ENCODE peak calls at places on chromosomes 12 and 14, in five cellular contexts. One of them, this sample, is unnamed.

GRCh38 chr12:50556273-50556672 is 51.5 kb downstream of the DIP2B start:
- DNase-seq in WERI-Rb-1: no peak
- DNase-seq in A549: no peak
- DNase-seq in progenitor cell of endocrine pancreas: no peak
- DNase-seq in Panc1: no peak
- DNase-seq in this sample: no peak

GRCh38 chr12:9041321-9041720 is 52.0 kb downstream of the KLRG1 start:
- DNase-seq in WERI-Rb-1: no peak
- DNase-seq in Panc1: no peak
- DNase-seq in A549: no peak
- DNase-seq in progenitor cell of endocrine pancreas: no peak
- DNase-seq in this sample: no peak

GRCh38 chr12:32482226-32482625 is 82.9 kb downstream of the FGD4 start:
- DNase-seq in A549: no peak
- DNase-seq in progenitor cell of endocrine pancreas: no peak
- DNase-seq in Panc1: no peak
- DNase-seq in WERI-Rb-1: no peak
- DNase-seq in this sample: no peak

GRCh38 chr14:63603749-63604277 is 37.9 kb downstream of the WDR89 start:
- DNase-seq in WERI-Rb-1: peak
- DNase-seq in Panc1: no peak
- DNase-seq in progenitor cell of endocrine pancreas: no peak
- DNase-seq in A549: no peak
- DNase-seq in this sample: no peak

GRCh38 chr12:105748806-105749600 is 389.8 kb downstream of the NUAK1 start:
- DNase-seq in WERI-Rb-1: no peak
- DNase-seq in A549: no peak
- DNase-seq in progenitor cell of endocrine pancreas: no peak
- DNase-seq in Panc1: no peak
- DNase-seq in this sample: no peak

GRCh38 chr12:132314516-132315233 is 14.7 kb downstream of the GALNT9 start:
- DNase-seq in WERI-Rb-1: no peak
- DNase-seq in progenitor cell of endocrine pancreas: no peak
- DNase-seq in A549: no peak
- DNase-seq in Panc1: no peak
- DNase-seq in this sample: no peak

GRCh38 chr14:81211844-81212243 is 8.9 kb downstream of the GTF2A1 start:
- DNase-seq in WERI-Rb-1: peak
- DNase-seq in A549: no peak
- DNase-seq in progenitor cell of endocrine pancreas: no peak
- DNase-seq in Panc1: no peak
- DNase-seq in this sample: no peak

GRCh38 chr14:35285168-35285990 is 6.8 kb upstream of the PSMA6 start:
- DNase-seq in WERI-Rb-1: no peak
- DNase-seq in progenitor cell of endocrine pancreas: no peak
- DNase-seq in Panc1: no peak
- DNase-seq in A549: no peak
- DNase-seq in this sample: no peak

GRCh38 chr12:5022030-5022429 is 21.6 kb upstream of the KCNA5 start:
- DNase-seq in Panc1: no peak
- DNase-seq in A549: no peak
- DNase-seq in WERI-Rb-1: no peak
- DNase-seq in progenitor cell of endocrine pancreas: no peak
- DNase-seq in this sample: no peak

GRCh38 chr14:64510825-64511679 is 6.5 kb downstream of the ZBTB1 start:
- DNase-seq in A549: peak
- DNase-seq in WERI-Rb-1: peak
- DNase-seq in progenitor cell of endocrine pancreas: peak
- DNase-seq in Panc1: peak
- DNase-seq in this sample: peak

DNA sequence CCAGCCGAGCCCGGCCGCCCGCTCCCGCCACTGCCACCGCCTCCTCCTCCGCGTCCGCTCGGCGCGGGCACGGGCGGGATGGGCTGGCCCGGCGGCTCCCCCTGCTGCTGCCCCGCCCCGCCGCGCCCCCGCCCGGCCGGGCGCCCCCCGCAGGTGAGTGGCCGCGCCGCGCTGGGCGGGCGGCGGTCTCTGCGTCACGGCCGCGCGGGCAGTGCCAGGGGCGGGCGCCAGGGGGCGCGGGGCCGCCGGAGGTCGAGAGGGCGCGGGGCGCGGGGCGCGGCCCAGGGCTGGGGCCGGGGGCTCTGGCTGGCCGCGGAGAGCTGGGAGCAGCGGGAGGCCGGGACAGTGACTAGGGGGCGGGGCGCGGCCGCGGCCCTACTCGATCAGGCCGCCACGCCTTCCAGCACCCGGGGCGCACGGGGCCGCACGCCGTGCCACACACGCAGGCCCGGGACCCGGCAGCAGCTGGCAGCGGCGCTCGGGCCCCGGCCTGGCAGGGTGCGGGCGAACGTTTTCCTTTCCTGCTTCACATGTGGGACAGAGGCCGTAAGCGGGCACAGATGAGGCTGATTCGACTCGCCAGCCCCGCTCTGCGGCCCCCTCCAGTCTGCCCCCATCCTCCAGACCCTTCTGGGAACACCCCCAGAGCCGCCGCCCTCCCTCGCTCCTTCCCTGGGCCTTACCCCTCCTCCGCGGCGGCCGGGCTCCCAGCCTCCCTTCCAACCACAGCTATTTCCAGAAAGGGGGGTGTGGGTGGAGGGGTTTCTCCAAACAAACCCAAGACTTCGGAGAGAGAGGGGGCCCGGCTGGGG is 2.4 kb upstream of the TNS2 start:
- DNase-seq in WERI-Rb-1: peak
- DNase-seq in A549: peak
- DNase-seq in Panc1: no peak
- DNase-seq in progenitor cell of endocrine pancreas: peak
- DNase-seq in this sample: peak
- TF ChIP-seq CTCF in WERI-Rb-1: peak
- TF ChIP-seq CTCF in A549: peak
- TF ChIP-seq CTCF in Panc1: peak
- TF ChIP-seq CTCF in progenitor cell of endocrine pancreas: peak
- TF ChIP-seq CTCF in this sample: peak

DNA sequence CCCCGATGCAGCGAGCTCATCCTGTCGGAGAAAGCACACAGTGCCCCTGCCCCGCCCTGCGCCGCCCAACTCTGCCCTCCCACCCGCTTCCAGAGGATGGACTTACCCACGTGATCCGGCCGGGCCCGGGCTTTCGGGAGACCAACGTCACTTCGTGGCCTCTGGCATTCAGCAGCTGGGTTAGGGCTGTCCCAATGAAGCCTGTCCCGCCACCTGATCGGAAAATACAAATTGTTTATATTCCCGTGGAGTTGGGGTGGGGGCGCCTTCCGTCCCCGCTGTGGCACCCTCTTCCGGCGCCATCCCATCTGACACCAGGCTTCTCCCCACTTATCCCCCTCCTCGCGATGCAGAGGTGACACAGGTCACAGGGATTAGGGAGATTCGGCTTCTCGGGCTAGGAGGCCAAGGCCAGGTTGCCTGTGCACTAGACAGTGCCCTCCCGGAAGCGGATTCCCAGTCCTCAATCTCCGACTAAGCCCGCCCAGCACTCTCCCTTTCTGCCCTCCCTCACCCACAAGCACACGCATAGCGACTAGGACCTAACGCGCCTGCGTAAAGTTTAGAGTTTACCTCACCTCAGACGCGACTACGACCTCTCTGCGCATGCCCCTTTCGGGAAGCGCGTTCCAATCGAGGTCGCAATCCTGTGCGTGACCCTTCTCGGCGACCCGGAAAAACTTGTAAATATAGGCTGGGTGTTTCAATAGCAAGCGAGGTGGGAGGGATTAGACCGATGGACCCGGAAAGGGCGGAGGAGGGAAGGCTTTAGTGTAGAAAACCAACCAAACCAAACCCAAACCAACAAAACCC is at the start of gene SDR39U1:
- DNase-seq in A549: peak
- DNase-seq in WERI-Rb-1: peak
- DNase-seq in progenitor cell of endocrine pancreas: peak
- DNase-seq in Panc1: peak
- DNase-seq in this sample: peak
- TF ChIP-seq CTCF in A549: no peak
- TF ChIP-seq CTCF in WERI-Rb-1: no peak
- TF ChIP-seq CTCF in progenitor cell of endocrine pancreas: peak
- TF ChIP-seq CTCF in Panc1: no peak
- TF ChIP-seq CTCF in this sample: peak

DNA sequence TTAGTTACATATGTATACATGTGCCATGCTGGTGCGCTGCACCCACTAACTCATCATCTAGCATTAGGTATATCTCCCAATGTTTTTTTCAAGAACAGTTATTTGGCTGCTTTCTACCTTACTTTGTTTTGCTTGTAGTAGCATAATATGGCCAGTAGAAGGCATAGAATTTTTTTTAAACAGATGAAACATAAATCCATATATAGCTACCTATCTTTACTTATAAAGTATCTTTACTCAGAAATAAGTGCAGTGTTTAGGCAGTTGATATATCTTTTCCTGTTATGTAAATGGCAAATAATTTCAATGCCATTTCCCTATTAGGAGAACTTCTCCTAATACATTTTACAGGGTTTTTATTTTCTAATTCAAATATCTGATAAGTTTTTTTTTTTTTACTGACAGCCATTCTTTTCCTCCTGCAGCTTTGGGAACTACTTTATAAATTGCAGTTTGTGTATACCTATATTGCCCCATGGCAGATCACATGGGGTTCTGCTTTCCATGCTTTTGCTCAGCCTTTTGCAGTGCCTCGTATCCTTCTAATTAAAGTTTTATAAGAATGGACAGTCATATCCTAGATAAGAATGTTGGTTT is 143.1 kb downstream of the PCNX1 start:
- DNase-seq in progenitor cell of endocrine pancreas: no peak
- DNase-seq in Panc1: no peak
- DNase-seq in WERI-Rb-1: no peak
- DNase-seq in A549: no peak
- DNase-seq in this sample: no peak
- TF ChIP-seq CTCF in progenitor cell of endocrine pancreas: peak
- TF ChIP-seq CTCF in Panc1: peak
- TF ChIP-seq CTCF in WERI-Rb-1: no peak
- TF ChIP-seq CTCF in A549: no peak
- TF ChIP-seq CTCF in this sample: peak

GRCh38 chr14:33812596-33812995 is 138.3 kb downstream of the EGLN3 start:
- DNase-seq in WERI-Rb-1: no peak
- DNase-seq in progenitor cell of endocrine pancreas: no peak
- DNase-seq in A549: no peak
- DNase-seq in Panc1: no peak
- DNase-seq in this sample: no peak
- TF ChIP-seq CTCF in WERI-Rb-1: no peak
- TF ChIP-seq CTCF in progenitor cell of endocrine pancreas: no peak
- TF ChIP-seq CTCF in A549: no peak
- TF ChIP-seq CTCF in Panc1: no peak
- TF ChIP-seq CTCF in this sample: no peak

GRCh38 chr12:112169966-112170365 is 44.6 kb downstream of the TRAFD1 start:
- DNase-seq in Panc1: no peak
- DNase-seq in progenitor cell of endocrine pancreas: no peak
- DNase-seq in WERI-Rb-1: no peak
- DNase-seq in A549: no peak
- DNase-seq in this sample: no peak

GRCh38 chr12:112168561-112168971 is 43.2 kb downstream of the TRAFD1 start:
- DNase-seq in Panc1: no peak
- DNase-seq in A549: no peak
- DNase-seq in WERI-Rb-1: no peak
- DNase-seq in progenitor cell of endocrine pancreas: no peak
- DNase-seq in this sample: no peak

GRCh38 chr12:112169086-112169872 is 43.9 kb downstream of the TRAFD1 start:
- DNase-seq in Panc1: no peak
- DNase-seq in progenitor cell of endocrine pancreas: no peak
- DNase-seq in A549: no peak
- DNase-seq in WERI-Rb-1: no peak
- DNase-seq in this sample: no peak

GRCh38 chr12:112170971-112171596 is 45.7 kb downstream of the TRAFD1 start:
- DNase-seq in WERI-Rb-1: no peak
- DNase-seq in A549: no peak
- DNase-seq in Panc1: no peak
- DNase-seq in progenitor cell of endocrine pancreas: no peak
- DNase-seq in this sample: no peak

DNA sequence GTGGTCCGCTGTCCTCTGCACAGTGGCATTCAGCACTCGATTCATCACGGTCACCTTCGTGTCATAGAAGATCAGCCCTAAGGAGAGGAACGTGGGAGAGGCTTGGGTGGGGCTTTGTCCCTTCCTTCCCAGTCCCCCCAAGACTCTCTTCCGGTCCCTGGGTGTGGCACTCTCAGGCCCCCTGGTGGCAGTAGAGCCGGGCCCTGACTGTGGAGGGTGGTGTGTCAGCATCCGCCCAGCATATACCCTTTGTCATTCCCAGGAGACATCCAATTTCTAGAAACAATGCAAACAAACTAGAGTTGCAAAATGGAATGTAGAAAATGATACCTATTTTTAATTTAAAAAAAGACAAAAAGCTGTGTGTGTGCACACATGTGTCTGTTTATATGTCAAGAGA is 45.0 kb downstream of the TRAFD1 start:
- DNase-seq in WERI-Rb-1: peak
- DNase-seq in A549: peak
- DNase-seq in Panc1: no peak
- DNase-seq in progenitor cell of endocrine pancreas: no peak
- DNase-seq in this sample: no peak
- TF ChIP-seq CTCF in WERI-Rb-1: peak
- TF ChIP-seq CTCF in A549: peak
- TF ChIP-seq CTCF in Panc1: no peak
- TF ChIP-seq CTCF in progenitor cell of endocrine pancreas: peak
- TF ChIP-seq CTCF in this sample: peak

GRCh38 chr12:111607239-111607638 is 8.1 kb upstream of the ATXN2 start:
- DNase-seq in WERI-Rb-1: no peak
- DNase-seq in Panc1: no peak
- DNase-seq in progenitor cell of endocrine pancreas: no peak
- DNase-seq in A549: no peak
- DNase-seq in this sample: no peak
- TF ChIP-seq CTCF in WERI-Rb-1: no peak
- TF ChIP-seq CTCF in Panc1: no peak
- TF ChIP-seq CTCF in progenitor cell of endocrine pancreas: no peak
- TF ChIP-seq CTCF in A549: no peak
- TF ChIP-seq CTCF in this sample: no peak

This sample was measured in neural crest cell.